ENCODE peak calls at places on chromosomes 2 and 18, in four cellular contexts. U, I, Q and B are unnamed samples.

GRCh38 chr2:135997380-135997779 is 12.0 kb upstream of the DARS1 start:
- DNase-seq in U (no peak), I (no peak), Q (peak), B (no peak)

GRCh38 chr2:43778233-43778632 is 4.4 kb downstream of the DYNC2LI1 start:
- DNase-seq in U (no peak), I (no peak), Q (no peak), B (no peak)

GRCh38 chr2:223044092-223044836 is 7.7 kb upstream of the KCNE4 start:
- DNase-seq in U (no peak), I (no peak), Q (no peak), B (no peak)

GRCh38 chr2:62785216-62785615 is 79.7 kb downstream of the EHBP1 start:
- DNase-seq in U (peak), I (no peak), Q (no peak), B (no peak)

GRCh38 chr18:78080761-78081160 is 831.1 kb downstream of the GALR1 start:
- DNase-seq in U (no peak), I (no peak), Q (no peak), B (no peak)

GRCh38 chr2:45821558-45822271 is 170.2 kb downstream of the PRKCE start:
- DNase-seq in U (peak), I (peak), Q (no peak), B (peak)

GRCh38 chr2:60484080-60484737 is 69.2 kb downstream of the BCL11A start:
- DNase-seq in U (no peak), I (peak), Q (peak), B (no peak)

GRCh38 chr2:177874678-177875077 is 197.9 kb downstream of the PDE11A start:
- DNase-seq in U (no peak), I (no peak), Q (no peak), B (no peak)

GRCh38 chr2:854460-854859 is 96.2 kb upstream of the SNTG2 start:
- DNase-seq in U (no peak), I (peak), Q (peak), B (no peak)

GRCh38 chr2:2405780-2406179 is 74.7 kb upstream of the MYT1L start:
- DNase-seq in U (no peak), I (no peak), Q (no peak), B (no peak)

GRCh38 chr2:72668647-72669046 is 157.2 kb downstream of the EXOC6B start:
- DNase-seq in U (no peak), I (no peak), Q (no peak), B (no peak)

GRCh38 chr2:173150087-173150486 is 74.4 kb downstream of the MAP3K20 start:
- DNase-seq in U (no peak), I (peak), Q (no peak), B (peak)

GRCh38 chr2:70927138-70927537 is 8.6 kb upstream of the ATP6V1B1 start:
- DNase-seq in U (no peak), I (no peak), Q (no peak), B (no peak)

GRCh38 chr2:239979243-239980023 is 45.7 kb downstream of the NDUFA10 start:
- DNase-seq in U (no peak), I (peak), Q (peak), B (peak)

GRCh38 chr18:61854578-61854977 is 38.2 kb downstream of the RNF152 start:
- DNase-seq in U (peak), I (peak), Q (no peak), B (peak)

GRCh38 chr2:55718165-55719008 is 24.7 kb upstream of the PNPT1 start:
- DNase-seq in U (peak), I (peak), Q (peak), B (peak)

GRCh38 chr18:5546660-5547059 is 2.9 kb upstream of the EPB41L3 start:
- DNase-seq in U (peak), I (peak), Q (peak), B (peak)

GRCh38 chr18:5543036-5543671 is 643 bp downstream of the EPB41L3 start:
- DNase-seq in U (no peak), I (no peak), Q (peak), B (no peak)

GRCh38 chr18:5538541-5538940 is 5.3 kb downstream of the EPB41L3 start:
- DNase-seq in U (no peak), I (no peak), Q (peak), B (no peak)

GRCh38 chr18:5543854-5544389 is at the start of gene EPB41L3:
- DNase-seq in U (no peak), I (peak), Q (peak), B (no peak)

GRCh38 chr18:5542393-5543035 is 1.3 kb downstream of the EPB41L3 start:
- DNase-seq in U (no peak), I (peak), Q (peak), B (no peak)
- H3K4me3 ChIP-seq in U (no peak), I (peak), Q (peak), B (peak)

DNA sequence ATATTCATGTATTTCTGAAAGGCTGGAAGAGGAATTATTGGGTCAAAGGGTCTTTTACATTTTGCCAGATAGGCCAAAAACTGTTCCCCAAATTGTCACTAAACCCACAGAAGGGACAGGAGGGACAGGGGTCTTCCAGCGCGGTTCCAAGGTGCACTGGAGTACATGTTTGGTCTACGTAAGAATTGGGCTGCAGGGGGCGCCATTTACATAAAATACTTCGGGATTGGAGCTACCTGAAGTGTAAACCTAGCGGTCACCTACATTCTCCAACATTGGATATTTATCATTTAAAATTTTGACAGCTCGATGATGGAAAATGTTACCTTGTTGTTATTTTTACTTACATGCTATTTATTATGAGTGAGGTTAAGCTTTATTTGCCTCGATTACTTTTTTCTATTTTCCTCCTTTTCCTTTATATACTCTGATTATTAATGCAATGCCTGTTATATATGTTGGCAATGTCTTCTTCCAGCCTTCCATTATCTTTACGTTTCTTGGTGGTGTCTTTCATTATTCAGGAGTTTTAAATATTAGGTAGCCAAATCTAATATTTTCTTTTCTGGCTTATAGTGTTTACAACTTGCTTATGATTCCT is 43.0 kb upstream of the RAB6C start:
- DNase-seq in U (peak), I (peak), Q (peak), B (no peak)
- TF ChIP-seq CTCF in U (peak), I (peak), Q (peak), B (no peak)

GRCh38 chr2:237488295-237488694 is 1.2 kb downstream of the MLPH start:
- DNase-seq in U (no peak), I (no peak), Q (no peak), B (no peak)
- H3K4me3 ChIP-seq in U (no peak), I (no peak), Q (no peak), B (peak)

GRCh38 chr2:232104076-232104646 is 142.6 kb downstream of the DIS3L2 start:
- DNase-seq in U (peak), I (no peak), Q (no peak), B (no peak)
- TF ChIP-seq CTCF in U (no peak), I (no peak), Q (no peak), B (no peak)

GRCh38 chr2:175446201-175446600 is 264.7 kb upstream of the ATP5MC3 start:
- DNase-seq in U (no peak), I (no peak), Q (no peak), B (no peak)
- H3K4me3 ChIP-seq in U (no peak), I (no peak), Q (no peak), B (no peak)

DNA sequence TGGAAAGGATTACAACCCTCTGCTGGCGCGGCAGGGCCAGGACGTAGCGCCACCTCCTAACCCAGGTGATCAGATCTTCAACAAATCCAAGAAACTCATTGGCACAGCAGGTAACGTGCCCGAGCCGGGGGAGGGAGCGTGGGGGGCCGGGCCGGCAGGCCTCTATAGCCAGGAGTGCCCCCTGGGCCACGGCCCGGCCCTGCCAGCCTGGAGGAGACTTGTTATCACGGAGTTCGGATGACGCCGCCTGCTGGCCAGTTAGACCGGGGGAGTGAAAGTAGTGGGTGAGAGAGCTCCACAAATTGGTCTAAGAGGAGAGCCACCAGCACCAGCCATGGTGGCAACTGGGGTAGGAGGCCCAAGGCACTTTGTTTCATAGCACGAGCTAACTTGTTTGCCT is 8.6 kb upstream of the TMEM214 start:
- DNase-seq in U (no peak), I (no peak), Q (peak), B (no peak)
- TF ChIP-seq CTCF in U (peak), I (peak), Q (peak), B (peak)

GRCh38 chr2:236663671-236664101 is 94.1 kb downstream of the ACKR3 start:
- DNase-seq in U (peak), I (peak), Q (no peak), B (peak)

GRCh38 chr2:236661064-236661761 is 91.6 kb downstream of the ACKR3 start:
- DNase-seq in U (peak), I (peak), Q (peak), B (peak)

GRCh38 chr2:236663267-236663666 is 93.6 kb downstream of the ACKR3 start:
- DNase-seq in U (no peak), I (peak), Q (no peak), B (peak)

GRCh38 chr2:236661762-236662110 is 92.1 kb downstream of the ACKR3 start:
- DNase-seq in U (no peak), I (peak), Q (no peak), B (no peak)

DNA sequence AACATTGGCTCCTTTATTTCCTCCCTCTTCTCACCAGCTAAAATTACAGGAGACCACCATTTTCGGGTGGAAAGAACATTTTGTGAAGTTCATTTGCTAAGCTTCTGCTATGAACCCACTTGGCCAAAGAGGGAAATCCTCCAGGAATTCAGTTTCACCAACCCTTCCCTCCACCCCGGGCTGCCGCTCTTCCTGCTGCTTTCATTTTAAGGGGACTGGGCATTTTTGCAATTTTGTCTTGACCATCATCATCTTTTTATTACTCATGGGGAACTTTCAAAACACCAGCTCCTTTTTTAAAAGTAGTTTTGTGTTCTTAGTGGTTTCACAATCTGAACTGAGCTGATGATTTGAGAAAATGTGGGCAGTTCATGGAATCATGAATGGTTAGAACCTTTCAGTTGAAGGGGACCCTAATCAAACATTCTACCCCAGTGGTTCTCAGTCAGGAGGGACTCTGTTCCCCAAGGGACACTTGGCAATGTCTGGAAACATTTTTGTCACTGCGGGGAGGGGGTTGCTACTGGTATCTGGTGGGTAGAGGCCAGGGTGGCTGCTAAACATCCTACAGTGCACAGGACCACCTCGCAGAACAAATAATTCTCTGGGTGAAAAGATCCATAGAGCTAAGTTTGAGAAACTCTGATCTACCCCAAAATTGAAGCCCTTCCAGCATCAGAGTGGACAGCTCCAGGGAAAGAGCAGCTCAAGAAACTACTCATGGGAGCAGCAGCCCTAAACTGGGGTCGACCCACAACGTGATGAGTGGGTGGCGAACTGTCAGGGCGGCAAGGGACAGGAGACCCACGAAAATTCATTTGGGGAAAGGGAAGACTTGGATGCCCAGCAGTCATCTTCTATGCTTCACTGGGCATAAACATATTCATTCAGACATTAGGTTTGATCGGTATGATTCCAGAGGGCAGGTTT is 92.9 kb downstream of the ACKR3 start:
- DNase-seq in U (no peak), I (peak), Q (no peak), B (no peak)
- H3K4me3 ChIP-seq in U (no peak), I (no peak), Q (no peak), B (no peak)

DNA sequence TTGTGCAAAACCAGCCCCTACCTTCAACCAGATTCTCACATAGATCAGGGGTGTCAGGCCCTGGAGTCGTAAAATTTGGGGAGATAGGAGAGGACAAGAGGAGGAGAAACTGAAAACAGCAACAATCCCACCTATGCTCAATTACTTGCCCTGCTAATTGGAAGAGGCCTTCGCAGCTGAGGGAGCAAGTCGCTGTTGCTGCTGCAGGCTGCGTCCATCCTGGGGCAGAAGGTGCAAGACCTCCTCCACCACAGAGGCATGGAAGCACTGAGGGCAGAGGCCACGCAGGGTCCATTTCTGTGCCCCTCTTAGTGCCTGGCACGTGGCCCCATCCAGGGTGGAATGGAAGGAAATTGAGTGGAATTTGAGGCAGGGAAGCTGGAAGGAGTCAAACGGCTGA is 36.5 kb downstream of the CNGA3 start:
- DNase-seq in U (no peak), I (no peak), Q (no peak), B (no peak)
- TF ChIP-seq CTCF in U (no peak), I (no peak), Q (no peak), B (no peak)

DNA sequence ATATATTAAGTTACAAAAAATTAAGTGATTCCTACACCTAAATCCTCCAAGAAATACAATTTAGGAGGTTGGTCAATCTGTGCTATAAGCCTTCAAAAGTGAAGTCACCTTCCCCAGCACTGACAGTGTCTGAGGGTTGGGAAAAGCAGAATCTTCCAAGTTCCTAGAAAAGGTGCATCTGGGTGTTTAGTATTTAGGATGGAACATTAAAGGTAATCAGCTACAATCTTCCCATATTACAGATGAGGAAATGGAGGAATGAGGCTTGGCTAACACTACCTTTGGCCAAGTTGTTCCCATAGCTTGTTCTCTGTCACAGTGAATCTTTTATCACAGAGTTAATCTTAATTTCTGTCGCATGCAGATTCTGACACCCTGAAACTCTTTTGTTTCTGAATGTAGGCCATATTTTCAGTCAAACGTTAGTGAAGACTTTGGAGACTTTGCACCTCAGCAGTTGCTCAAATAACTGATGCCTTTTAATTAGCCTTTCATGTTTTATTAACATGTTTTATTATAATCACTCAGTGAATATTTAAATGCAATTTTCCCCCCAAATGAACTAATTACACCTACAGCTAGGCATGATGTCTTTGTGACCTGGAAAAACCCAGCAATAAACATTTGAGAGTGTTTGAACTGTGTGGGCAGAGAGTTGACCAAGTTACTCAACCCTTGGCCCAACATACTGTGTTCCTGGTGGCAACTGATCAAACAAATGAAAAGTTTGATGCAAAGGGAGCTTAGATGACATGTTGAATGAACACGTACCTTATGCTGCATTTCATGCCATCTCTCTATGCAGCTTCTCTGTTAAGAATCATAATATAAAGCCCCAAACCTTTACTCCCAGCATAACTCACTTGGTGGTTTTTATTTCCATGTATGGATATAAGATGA is 17.6 kb downstream of the FN1 start:
- DNase-seq in U (no peak), I (peak), Q (no peak), B (no peak)
- H3K4me3 ChIP-seq in U (no peak), I (no peak), Q (no peak), B (no peak)